ENCODE peak calls at places on chromosomes 1 and 21, in seven cellular contexts. One of them, this sample, is unnamed.

GRCh38 chr21:38819719-38820147 is 14.0 kb downstream of the ETS2 start:
- DNase-seq in brain microvascular endothelial cell: peak
- DNase-seq in GM23338: no peak
- DNase-seq in lower lobe of right lung: peak
- DNase-seq in fibroblast of lung: peak
- DNase-seq in astrocyte of the spinal cord: peak
- DNase-seq in Caco-2: peak
- DNase-seq in this sample: no peak

GRCh38 chr21:45403825-45404725 is 890 bp upstream of the COL18A1 start:
- DNase-seq in brain microvascular endothelial cell: no peak
- DNase-seq in GM23338: peak
- DNase-seq in lower lobe of right lung: peak
- DNase-seq in fibroblast of lung: peak
- DNase-seq in astrocyte of the spinal cord: peak
- DNase-seq in Caco-2: no peak
- DNase-seq in this sample: peak

GRCh38 chr1:7338439-7338838 is 432.7 kb upstream of the VAMP3 start:
- DNase-seq in brain microvascular endothelial cell: no peak
- DNase-seq in GM23338: no peak
- DNase-seq in lower lobe of right lung: no peak
- DNase-seq in fibroblast of lung: no peak
- DNase-seq in astrocyte of the spinal cord: no peak
- DNase-seq in Caco-2: no peak
- DNase-seq in this sample: no peak

GRCh38 chr1:217139513-217139912 is 416.3 kb upstream of the ESRRG start:
- DNase-seq in brain microvascular endothelial cell: no peak
- DNase-seq in GM23338: peak
- DNase-seq in lower lobe of right lung: no peak
- DNase-seq in fibroblast of lung: no peak
- DNase-seq in astrocyte of the spinal cord: no peak
- DNase-seq in Caco-2: no peak
- DNase-seq in this sample: no peak

GRCh38 chr1:224433041-224433670 is 1.4 kb downstream of the WDR26 start:
- DNase-seq in brain microvascular endothelial cell: peak
- DNase-seq in GM23338: peak
- DNase-seq in lower lobe of right lung: peak
- DNase-seq in fibroblast of lung: no peak
- DNase-seq in astrocyte of the spinal cord: peak
- DNase-seq in Caco-2: no peak
- DNase-seq in this sample: peak

GRCh38 chr1:240562111-240562590 is 49.8 kb downstream of the GREM2 start:
- DNase-seq in brain microvascular endothelial cell: no peak
- DNase-seq in GM23338: peak
- DNase-seq in lower lobe of right lung: no peak
- DNase-seq in fibroblast of lung: peak
- DNase-seq in astrocyte of the spinal cord: no peak
- DNase-seq in Caco-2: no peak
- DNase-seq in this sample: peak

GRCh38 chr21:42524341-42525227 is 10.9 kb downstream of the SLC37A1 start:
- DNase-seq in brain microvascular endothelial cell: peak
- DNase-seq in GM23338: peak
- DNase-seq in lower lobe of right lung: peak
- DNase-seq in fibroblast of lung: peak
- DNase-seq in astrocyte of the spinal cord: peak
- DNase-seq in Caco-2: no peak
- DNase-seq in this sample: peak

GRCh38 chr1:1626207-1627141 is 5.5 kb upstream of the MMP23B start:
- DNase-seq in brain microvascular endothelial cell: no peak
- DNase-seq in GM23338: no peak
- DNase-seq in lower lobe of right lung: peak
- DNase-seq in fibroblast of lung: no peak
- DNase-seq in astrocyte of the spinal cord: no peak
- DNase-seq in Caco-2: no peak
- DNase-seq in this sample: no peak

GRCh38 chr21:36059823-36060158 is 535 bp downstream of the SETD4 start:
- DNase-seq in brain microvascular endothelial cell: peak
- DNase-seq in GM23338: no peak
- DNase-seq in lower lobe of right lung: no peak
- DNase-seq in fibroblast of lung: no peak
- DNase-seq in astrocyte of the spinal cord: no peak
- DNase-seq in Caco-2: peak
- DNase-seq in this sample: no peak

GRCh38 chr1:244445320-244446181 is 6.2 kb downstream of the ADSS2 start:
- DNase-seq in brain microvascular endothelial cell: no peak
- DNase-seq in GM23338: no peak
- DNase-seq in lower lobe of right lung: no peak
- DNase-seq in fibroblast of lung: no peak
- DNase-seq in astrocyte of the spinal cord: no peak
- DNase-seq in Caco-2: no peak
- DNase-seq in this sample: no peak

GRCh38 chr1:161304927-161305871 is 4.6 kb downstream of the MPZ start:
- DNase-seq in brain microvascular endothelial cell: no peak
- DNase-seq in GM23338: peak
- DNase-seq in lower lobe of right lung: peak
- DNase-seq in fibroblast of lung: no peak
- DNase-seq in astrocyte of the spinal cord: no peak
- DNase-seq in Caco-2: no peak
- DNase-seq in this sample: no peak

GRCh38 chr1:152049291-152050073 is 12.7 kb upstream of the S100A11 start:
- DNase-seq in brain microvascular endothelial cell: no peak
- DNase-seq in GM23338: no peak
- DNase-seq in lower lobe of right lung: no peak
- DNase-seq in fibroblast of lung: peak
- DNase-seq in astrocyte of the spinal cord: no peak
- DNase-seq in Caco-2: no peak
- DNase-seq in this sample: peak

GRCh38 chr1:23657659-23658275 is 33.8 kb upstream of the RPL11 start:
- DNase-seq in brain microvascular endothelial cell: peak
- DNase-seq in GM23338: peak
- DNase-seq in lower lobe of right lung: peak
- DNase-seq in fibroblast of lung: peak
- DNase-seq in astrocyte of the spinal cord: peak
- DNase-seq in Caco-2: peak
- DNase-seq in this sample: peak

GRCh38 chr21:23398726-23399125 is 2208.6 kb downstream of the MRPL39 start:
- DNase-seq in brain microvascular endothelial cell: no peak
- DNase-seq in GM23338: no peak
- DNase-seq in lower lobe of right lung: no peak
- DNase-seq in fibroblast of lung: no peak
- DNase-seq in astrocyte of the spinal cord: no peak
- DNase-seq in Caco-2: no peak
- DNase-seq in this sample: no peak

GRCh38 chr1:203325418-203326091 is 20.2 kb downstream of the BTG2 start:
- DNase-seq in brain microvascular endothelial cell: no peak
- DNase-seq in GM23338: no peak
- DNase-seq in lower lobe of right lung: peak
- DNase-seq in fibroblast of lung: no peak
- DNase-seq in astrocyte of the spinal cord: peak
- DNase-seq in Caco-2: no peak
- DNase-seq in this sample: no peak

GRCh38 chr21:15054089-15054488 is 10.7 kb downstream of the NRIP1 start:
- DNase-seq in brain microvascular endothelial cell: no peak
- DNase-seq in GM23338: no peak
- DNase-seq in lower lobe of right lung: no peak
- DNase-seq in fibroblast of lung: no peak
- DNase-seq in astrocyte of the spinal cord: no peak
- DNase-seq in Caco-2: no peak
- DNase-seq in this sample: no peak

GRCh38 chr1:93638981-93639380 is 42.7 kb downstream of the BCAR3 start:
- DNase-seq in brain microvascular endothelial cell: no peak
- DNase-seq in GM23338: peak
- DNase-seq in lower lobe of right lung: no peak
- DNase-seq in fibroblast of lung: no peak
- DNase-seq in astrocyte of the spinal cord: no peak
- DNase-seq in Caco-2: peak
- DNase-seq in this sample: no peak

GRCh38 chr21:37915516-37915915 is 741 bp downstream of the KCNJ6 start:
- DNase-seq in brain microvascular endothelial cell: no peak
- DNase-seq in GM23338: peak
- DNase-seq in lower lobe of right lung: no peak
- DNase-seq in fibroblast of lung: no peak
- DNase-seq in astrocyte of the spinal cord: no peak
- DNase-seq in Caco-2: no peak
- DNase-seq in this sample: no peak

GRCh38 chr1:11285883-11286734 is 13.1 kb downstream of the UBIAD1 start:
- DNase-seq in brain microvascular endothelial cell: no peak
- DNase-seq in GM23338: no peak
- DNase-seq in lower lobe of right lung: no peak
- DNase-seq in fibroblast of lung: peak
- DNase-seq in astrocyte of the spinal cord: peak
- DNase-seq in Caco-2: no peak
- DNase-seq in this sample: peak

GRCh38 chr1:917466-918091 is 6.1 kb upstream of the SAMD11 start:
- DNase-seq in brain microvascular endothelial cell: no peak
- DNase-seq in GM23338: no peak
- DNase-seq in lower lobe of right lung: no peak
- DNase-seq in fibroblast of lung: no peak
- DNase-seq in astrocyte of the spinal cord: no peak
- DNase-seq in Caco-2: no peak
- DNase-seq in this sample: no peak

GRCh38 chr1:58813801-58814200 is 30.0 kb upstream of the JUN start:
- DNase-seq in brain microvascular endothelial cell: no peak
- DNase-seq in GM23338: peak
- DNase-seq in lower lobe of right lung: no peak
- DNase-seq in fibroblast of lung: no peak
- DNase-seq in astrocyte of the spinal cord: no peak
- DNase-seq in Caco-2: no peak
- DNase-seq in this sample: no peak

GRCh38 chr1:91014475-91014874 is 7.4 kb downstream of the ZNF644 start:
- DNase-seq in brain microvascular endothelial cell: no peak
- DNase-seq in GM23338: no peak
- DNase-seq in lower lobe of right lung: no peak
- DNase-seq in fibroblast of lung: no peak
- DNase-seq in astrocyte of the spinal cord: no peak
- DNase-seq in Caco-2: no peak
- DNase-seq in this sample: no peak

GRCh38 chr21:17797967-17798366 is 21.2 kb downstream of the C21orf91 start:
- DNase-seq in brain microvascular endothelial cell: no peak
- DNase-seq in GM23338: no peak
- DNase-seq in lower lobe of right lung: no peak
- DNase-seq in fibroblast of lung: no peak
- DNase-seq in astrocyte of the spinal cord: no peak
- DNase-seq in Caco-2: no peak
- DNase-seq in this sample: no peak

GRCh38 chr21:17799414-17800164 is 19.6 kb downstream of the C21orf91 start:
- DNase-seq in brain microvascular endothelial cell: no peak
- DNase-seq in GM23338: no peak
- DNase-seq in lower lobe of right lung: no peak
- DNase-seq in fibroblast of lung: no peak
- DNase-seq in astrocyte of the spinal cord: no peak
- DNase-seq in Caco-2: no peak
- DNase-seq in this sample: no peak

GRCh38 chr21:17796037-17796403 is 23.1 kb downstream of the C21orf91 start:
- DNase-seq in brain microvascular endothelial cell: no peak
- DNase-seq in GM23338: no peak
- DNase-seq in lower lobe of right lung: no peak
- DNase-seq in fibroblast of lung: no peak
- DNase-seq in astrocyte of the spinal cord: no peak
- DNase-seq in Caco-2: no peak
- DNase-seq in this sample: no peak

GRCh38 chr21:17796503-17796902 is 22.7 kb downstream of the C21orf91 start:
- DNase-seq in brain microvascular endothelial cell: no peak
- DNase-seq in GM23338: no peak
- DNase-seq in lower lobe of right lung: no peak
- DNase-seq in fibroblast of lung: no peak
- DNase-seq in astrocyte of the spinal cord: no peak
- DNase-seq in Caco-2: no peak
- DNase-seq in this sample: no peak

GRCh38 chr21:17798796-17799195 is 20.4 kb downstream of the C21orf91 start:
- DNase-seq in brain microvascular endothelial cell: no peak
- DNase-seq in GM23338: no peak
- DNase-seq in lower lobe of right lung: no peak
- DNase-seq in fibroblast of lung: no peak
- DNase-seq in astrocyte of the spinal cord: no peak
- DNase-seq in Caco-2: no peak
- DNase-seq in this sample: no peak
- H3K4me3 ChIP-seq in brain microvascular endothelial cell: no peak
- H3K4me3 ChIP-seq in GM23338: no peak
- H3K4me3 ChIP-seq in lower lobe of right lung: no peak
- H3K4me3 ChIP-seq in fibroblast of lung: no peak
- H3K4me3 ChIP-seq in astrocyte of the spinal cord: no peak
- H3K4me3 ChIP-seq in Caco-2: no peak
- H3K4me3 ChIP-seq in this sample: no peak

GRCh38 chr1:37391181-37391949 is 83.0 kb upstream of the ZC3H12A start:
- DNase-seq in brain microvascular endothelial cell: no peak
- DNase-seq in GM23338: peak
- DNase-seq in lower lobe of right lung: no peak
- DNase-seq in fibroblast of lung: no peak
- DNase-seq in astrocyte of the spinal cord: no peak
- DNase-seq in Caco-2: no peak
- DNase-seq in this sample: no peak
- TF ChIP-seq CTCF in brain microvascular endothelial cell: peak
- TF ChIP-seq CTCF in GM23338: peak
- TF ChIP-seq CTCF in lower lobe of right lung: no peak
- TF ChIP-seq CTCF in fibroblast of lung: no peak
- TF ChIP-seq CTCF in astrocyte of the spinal cord: no peak
- TF ChIP-seq CTCF in Caco-2: no peak
- TF ChIP-seq CTCF in this sample: no peak

DNA sequence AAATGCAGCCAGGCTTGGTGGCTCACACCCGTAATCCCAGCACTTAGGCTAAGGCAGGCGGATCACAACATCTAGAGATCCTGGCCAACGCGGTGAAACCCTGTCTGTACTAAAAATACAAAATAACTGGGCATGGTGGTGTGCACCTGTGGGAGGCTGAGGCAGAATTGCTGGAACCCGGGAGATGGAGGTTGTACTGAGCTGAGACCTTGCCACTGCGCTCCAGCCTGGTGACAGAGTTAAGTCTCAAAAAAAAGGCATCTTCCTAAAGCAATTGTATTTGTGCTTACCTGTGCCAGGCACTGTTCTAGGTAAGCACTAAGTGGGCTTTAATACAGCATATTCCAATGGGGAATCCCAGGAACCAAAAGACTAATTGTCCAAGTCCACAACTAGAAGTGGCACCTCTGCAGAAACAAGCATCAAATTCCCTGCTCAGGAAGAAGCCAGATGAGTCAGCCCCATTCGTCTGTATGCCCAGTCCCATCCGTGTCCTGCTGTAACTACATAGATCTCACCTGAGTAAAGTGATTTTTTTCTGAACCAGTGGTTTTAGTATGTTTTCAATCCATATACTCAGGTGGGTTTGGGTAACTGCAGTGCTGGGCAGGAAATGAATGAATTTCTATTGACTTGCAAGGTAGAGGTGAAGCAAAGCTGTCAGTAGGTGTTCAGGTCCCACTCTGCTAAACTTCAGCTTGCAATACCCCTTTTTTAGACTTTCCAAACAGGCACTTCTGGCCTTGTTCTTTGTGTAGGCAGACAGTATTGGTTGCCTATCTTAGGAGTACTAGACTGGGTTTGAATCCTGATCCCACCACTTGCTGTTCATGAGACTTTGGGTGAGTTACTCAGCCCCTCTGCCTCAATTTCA is 4.7 kb downstream of the RCC1 start:
- DNase-seq in brain microvascular endothelial cell: no peak
- DNase-seq in GM23338: peak
- DNase-seq in lower lobe of right lung: no peak
- DNase-seq in fibroblast of lung: peak
- DNase-seq in astrocyte of the spinal cord: peak
- DNase-seq in Caco-2: peak
- DNase-seq in this sample: peak
- H3K4me3 ChIP-seq in brain microvascular endothelial cell: peak
- H3K4me3 ChIP-seq in GM23338: peak
- H3K4me3 ChIP-seq in lower lobe of right lung: peak
- H3K4me3 ChIP-seq in fibroblast of lung: peak
- H3K4me3 ChIP-seq in astrocyte of the spinal cord: peak
- H3K4me3 ChIP-seq in Caco-2: no peak
- H3K4me3 ChIP-seq in this sample: peak

GRCh38 chr1:62989497-62989896 is 205.6 kb downstream of the ATG4C start:
- DNase-seq in brain microvascular endothelial cell: no peak
- DNase-seq in GM23338: peak
- DNase-seq in lower lobe of right lung: no peak
- DNase-seq in fibroblast of lung: no peak
- DNase-seq in astrocyte of the spinal cord: no peak
- DNase-seq in Caco-2: no peak
- DNase-seq in this sample: no peak
- TF ChIP-seq CTCF in brain microvascular endothelial cell: peak
- TF ChIP-seq CTCF in GM23338: peak
- TF ChIP-seq CTCF in lower lobe of right lung: no peak
- TF ChIP-seq CTCF in fibroblast of lung: no peak
- TF ChIP-seq CTCF in astrocyte of the spinal cord: peak
- TF ChIP-seq CTCF in Caco-2: peak
- TF ChIP-seq CTCF in this sample: no peak

This sample was measured in cardiac fibroblast.